ENCODE peak calls at places on chromosome 3, in five cellular contexts. B is hypothalamus, E is suprapubic skin, J is C1 segment of cervical spinal cord, M is HEK293T. F is an unnamed sample.

GRCh38 chr3:110859993-110860392 is 211.6 kb upstream of the NECTIN3 start:
- DNase-seq in E (no peak), B (no peak), M (no peak), J (no peak), F (no peak)

GRCh38 chr3:181700168-181701087 is 11.3 kb upstream of the SOX2 start:
- DNase-seq in M (peak; percentile 62), B (no peak), E (no peak), J (peak; percentile 56), F (peak; percentile 80)

GRCh38 chr3:98956008-98956407 is 54.5 kb upstream of the DCBLD2 start:
- DNase-seq in M (no peak), E (no peak), B (no peak), J (no peak), F (no peak)

GRCh38 chr3:182212479-182213076 is 500.9 kb downstream of the SOX2 start:
- DNase-seq in E (no peak), M (no peak), J (no peak), B (no peak), F (peak; percentile 99)

GRCh38 chr3:53744351-53744750 is 101.9 kb downstream of the CHDH start:
- DNase-seq in E (no peak), M (peak; percentile 28), B (no peak), J (no peak), F (peak; percentile 35)

GRCh38 chr3:52237006-52237658 is 1.8 kb downstream of the TWF2 start:
- DNase-seq in M (no peak), B (no peak), E (peak; percentile 66), J (no peak), F (peak; percentile 46)

GRCh38 chr3:51382947-51383578 is 2.0 kb upstream of the MANF start:
- DNase-seq in B (no peak), J (no peak), M (no peak), E (peak; percentile 32), F (no peak)

GRCh38 chr3:34284959-34285358 is 486.5 kb downstream of the PDCD6IP start:
- DNase-seq in J (no peak), E (no peak), M (no peak), B (no peak), F (no peak)

GRCh38 chr3:129409541-129409940 is 18.9 kb downstream of the EFCAB12 start:
- DNase-seq in M (no peak), E (no peak), B (no peak), J (no peak), F (no peak)

GRCh38 chr3:128497305-128498126 is 4.5 kb upstream of the GATA2 start:
- DNase-seq in J (peak; percentile 72), B (peak; percentile 32), M (peak; percentile 76), E (peak; percentile 73), F (peak; percentile 66)

GRCh38 chr3:5071061-5071460 is 51.0 kb upstream of the ARL8B start:
- DNase-seq in B (no peak), J (no peak), E (no peak), M (no peak), F (no peak)

GRCh38 chr3:116579843-116580242 is 129.7 kb upstream of the TUSC7 start:
- DNase-seq in B (no peak), E (no peak), M (peak; percentile 15), J (no peak), F (no peak)

GRCh38 chr3:188760408-188760807 is 411.4 kb upstream of the TPRG1 start:
- DNase-seq in J (no peak), M (no peak), B (no peak), E (no peak), F (no peak)

GRCh38 chr3:51622868-51623267 is 48.2 kb upstream of the TEX264 start:
- DNase-seq in M (no peak), E (no peak), B (no peak), J (no peak), F (no peak)

GRCh38 chr3:146184616-146185015 is 23.6 kb upstream of the PLOD2 start:
- DNase-seq in J (no peak), M (no peak), E (no peak), B (no peak), F (peak; percentile 33)

GRCh38 chr3:100563652-100564215 is 45.7 kb upstream of the ADGRG7 start:
- DNase-seq in M (no peak), E (no peak), J (no peak), B (no peak), F (no peak)

GRCh38 chr3:68705695-68706429 is 226.5 kb downstream of the TAFA4 start:
- DNase-seq in M (no peak), J (no peak), B (no peak), E (no peak), F (no peak)